ENCODE peak calls at places on chromosomes 3 and 15, in seven cellular contexts. N is GM13976, S is fibroblast of pulmonary artery, M is nephron progenitor cell, Q is GM20000, I is adrenal gland, K is BJ. H is an unnamed sample.

GRCh38 chr3:71048948-71049347 is 534.6 kb downstream of the FOXP1 start:
- DNase-seq in N (no peak), S (peak), M (no peak), Q (no peak), I (no peak), K (no peak), H (no peak)

GRCh38 chr3:169278667-169279066 is 384.8 kb downstream of the MECOM start:
- DNase-seq in N (no peak), S (no peak), M (no peak), Q (no peak), I (no peak), K (no peak), H (no peak)

GRCh38 chr15:75639709-75640482 is at the start of gene IMP3:
- DNase-seq in N (peak), S (peak), M (peak), Q (peak), I (peak), K (peak), H (peak)

GRCh38 chr3:9214599-9214998 is 34.8 kb downstream of the SRGAP3 start:
- DNase-seq in N (no peak), S (peak), M (no peak), Q (no peak), I (no peak), K (no peak), H (no peak)

GRCh38 chr3:28067014-28067413 is 174.4 kb upstream of the CMC1 start:
- DNase-seq in N (no peak), S (no peak), M (no peak), Q (no peak), I (no peak), K (no peak), H (no peak)

GRCh38 chr15:78263351-78263781 is 996 bp upstream of the DNAJA4 start:
- DNase-seq in N (peak), S (no peak), M (no peak), Q (peak), I (no peak), K (no peak), H (no peak)

GRCh38 chr15:24985224-24985623 is 30.4 kb downstream of the SNRPN start:
- DNase-seq in N (no peak), S (no peak), M (no peak), Q (no peak), I (no peak), K (no peak), H (no peak)

GRCh38 chr3:171770689-171771620 is 39.3 kb downstream of the PLD1 start:
- DNase-seq in N (peak), S (peak), M (peak), Q (peak), I (peak), K (no peak), H (no peak)

GRCh38 chr3:16550305-16550675 is 36.8 kb upstream of the RFTN1 start:
- DNase-seq in N (no peak), S (no peak), M (no peak), Q (no peak), I (no peak), K (no peak), H (no peak)

GRCh38 chr3:50885491-50885890 is 210.8 kb downstream of the DOCK3 start:
- DNase-seq in N (no peak), S (no peak), M (no peak), Q (no peak), I (no peak), K (no peak), H (no peak)

GRCh38 chr15:40130799-40131502 is 22.3 kb upstream of the BMF start:
- DNase-seq in N (no peak), S (no peak), M (no peak), Q (no peak), I (peak), K (no peak), H (no peak)

GRCh38 chr3:142445816-142446254 is 2.0 kb downstream of the XRN1 start:
- DNase-seq in N (peak), S (peak), M (no peak), Q (peak), I (no peak), K (no peak), H (peak)

GRCh38 chr3:37571269-37571668 is 290.4 kb upstream of the CTDSPL start:
- DNase-seq in N (no peak), S (peak), M (no peak), Q (no peak), I (no peak), K (no peak), H (no peak)

GRCh38 chr3:179450901-179451334 is 352 bp downstream of the GNB4 start:
- DNase-seq in N (no peak), S (peak), M (no peak), Q (no peak), I (no peak), K (no peak), H (no peak)

GRCh38 chr3:101270158-101270557 is 50.2 kb downstream of the IMPG2 start:
- DNase-seq in N (no peak), S (no peak), M (no peak), Q (no peak), I (no peak), K (no peak), H (no peak)

GRCh38 chr3:134641671-134642300 is 9.0 kb downstream of the KY start:
- DNase-seq in N (no peak), S (no peak), M (no peak), Q (no peak), I (peak), K (no peak), H (no peak)
- TF ChIP-seq CTCF in N (no peak), S (no peak), M (no peak), Q (no peak), I (no peak), K (no peak), H (no peak)

DNA sequence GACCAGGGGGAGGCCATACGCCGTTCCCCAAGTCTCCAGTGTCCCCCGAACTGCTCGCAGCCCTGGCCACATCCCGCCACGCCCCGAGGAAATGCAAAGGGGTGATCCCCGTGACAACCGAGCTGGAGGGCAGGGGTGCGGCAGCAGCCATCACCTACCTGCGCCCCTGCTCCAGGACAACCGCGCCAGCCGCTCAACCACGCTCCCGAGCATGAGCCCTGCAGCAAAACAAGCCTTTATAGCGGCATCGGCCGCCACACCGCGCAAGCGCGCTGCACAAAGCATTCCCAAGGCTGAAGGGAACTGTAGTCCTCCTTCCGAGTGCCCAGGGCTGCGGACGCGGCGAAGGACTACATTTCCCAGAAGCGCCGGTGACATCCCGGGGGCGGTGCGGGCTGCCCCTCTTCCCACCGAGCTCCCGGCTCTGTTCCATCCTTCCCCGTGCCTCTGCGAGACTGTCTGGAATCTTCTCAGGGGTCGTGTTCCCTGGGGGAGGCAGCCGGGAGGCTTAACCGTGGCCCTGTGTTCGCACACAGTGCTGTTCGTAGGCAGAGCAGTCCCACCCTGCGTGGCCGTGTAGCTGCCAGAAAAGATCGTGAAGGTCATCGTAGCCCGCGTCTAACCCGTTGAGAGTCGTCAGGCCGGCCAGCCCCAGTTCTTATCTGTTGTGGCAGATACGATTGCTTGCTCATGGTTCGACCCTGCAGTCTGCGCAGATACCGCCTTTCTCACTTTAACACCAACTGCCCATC is at the start of gene ABCC5:
- DNase-seq in N (peak), S (peak), M (peak), Q (peak), I (peak), K (peak), H (peak)
- TF ChIP-seq CTCF in N (peak), S (peak), M (peak), Q (no peak), I (peak), K (no peak), H (peak)

GRCh38 chr3:174002543-174002942 is 605.0 kb downstream of the NLGN1 start:
- DNase-seq in N (no peak), S (peak), M (no peak), Q (no peak), I (no peak), K (no peak), H (no peak)
- TF ChIP-seq CTCF in N (no peak), S (peak), M (peak), Q (no peak), I (no peak), K (peak), H (no peak)

GRCh38 chr15:33084661-33085060 is 109.9 kb downstream of the FMN1 start:
- DNase-seq in N (no peak), S (no peak), M (no peak), Q (no peak), I (no peak), K (no peak), H (no peak)

GRCh38 chr15:33089878-33090757 is 104.4 kb downstream of the FMN1 start:
- DNase-seq in N (no peak), S (peak), M (no peak), Q (no peak), I (no peak), K (no peak), H (no peak)

GRCh38 chr15:33089165-33089877 is 105.2 kb downstream of the FMN1 start:
- DNase-seq in N (no peak), S (no peak), M (no peak), Q (no peak), I (no peak), K (no peak), H (no peak)

GRCh38 chr15:33083232-33084006 is 111.1 kb downstream of the FMN1 start:
- DNase-seq in N (no peak), S (no peak), M (no peak), Q (no peak), I (no peak), K (no peak), H (no peak)

GRCh38 chr15:33086500-33087141 is 107.9 kb downstream of the FMN1 start:
- DNase-seq in N (peak), S (peak), M (no peak), Q (peak), I (no peak), K (peak), H (no peak)
- TF ChIP-seq CTCF in N (peak), S (peak), M (peak), Q (peak), I (peak), K (peak), H (peak)

GRCh38 chr15:29021901-29022300 is 136.1 kb downstream of the APBA2 start:
- DNase-seq in N (no peak), S (peak), M (no peak), Q (no peak), I (no peak), K (no peak), H (no peak)

GRCh38 chr15:29018983-29019875 is 133.5 kb downstream of the APBA2 start:
- DNase-seq in N (no peak), S (peak), M (no peak), Q (no peak), I (no peak), K (no peak), H (no peak)

GRCh38 chr15:29014493-29014892 is 128.7 kb downstream of the APBA2 start:
- DNase-seq in N (no peak), S (no peak), M (no peak), Q (no peak), I (peak), K (no peak), H (no peak)

DNA sequence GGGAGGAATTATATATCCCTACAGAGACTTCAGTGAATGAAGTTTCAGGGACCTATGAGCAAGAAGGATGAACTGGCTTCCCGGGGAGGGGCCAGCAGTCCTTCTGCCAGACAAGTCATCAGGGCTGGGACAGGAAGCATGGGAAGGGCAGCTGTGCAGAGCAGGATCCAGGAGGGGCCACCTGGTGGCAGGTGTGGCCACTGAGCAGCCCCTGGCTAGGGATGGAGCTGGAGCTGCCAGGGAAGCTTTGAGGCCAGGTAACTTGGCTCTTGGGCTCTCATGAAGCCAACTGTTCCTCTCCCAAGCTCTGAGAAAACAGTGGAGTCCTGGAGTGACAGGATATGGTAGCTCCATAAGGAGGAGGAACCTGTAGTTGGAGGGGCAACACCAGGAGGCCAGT is 132.6 kb downstream of the APBA2 start:
- DNase-seq in N (no peak), S (no peak), M (no peak), Q (no peak), I (peak), K (no peak), H (no peak)
- TF ChIP-seq CTCF in N (no peak), S (no peak), M (no peak), Q (no peak), I (no peak), K (no peak), H (peak)

H was measured in GM06990.